ENCODE peak calls at places on chromosome 12, in nine cellular contexts. G, Q, M, V, K, L, Y, N and F are unnamed samples.

GRCh38 chr12:131949431-131950181 is at the start of gene EP400:
- DNase-seq in G (peak), Q (peak), M (peak), V (peak), K (peak), L (peak), Y (peak), N (peak), F (peak)

GRCh38 chr12:115000038-115000437 is 316.1 kb upstream of the TBX3 start:
- DNase-seq in G (no peak), Q (peak), M (peak), V (no peak), K (no peak), L (no peak), Y (no peak), N (no peak), F (no peak)

GRCh38 chr12:54413284-54414190 is 5.5 kb downstream of the ITGA5 start:
- DNase-seq in G (no peak), Q (peak), M (peak), V (peak), K (peak), L (peak), Y (peak), N (peak), F (peak)

GRCh38 chr12:98772818-98773217 is 127.7 kb downstream of the APAF1 start:
- DNase-seq in G (no peak), Q (no peak), M (no peak), V (no peak), K (no peak), L (no peak), Y (no peak), N (no peak), F (no peak)

GRCh38 chr12:130423136-130423535 is 85.4 kb downstream of the PIWIL1 start:
- DNase-seq in G (no peak), Q (no peak), M (no peak), V (no peak), K (no peak), L (no peak), Y (no peak), N (peak), F (no peak)

GRCh38 chr12:92408072-92408900 is 262.6 kb upstream of the BTG1 start:
- DNase-seq in G (no peak), Q (peak), M (peak), V (peak), K (no peak), L (peak), Y (peak), N (no peak), F (peak)

GRCh38 chr12:131797588-131797934 is 30.6 kb upstream of the MMP17 start:
- DNase-seq in G (no peak), Q (no peak), M (no peak), V (no peak), K (no peak), L (no peak), Y (no peak), N (no peak), F (no peak)

GRCh38 chr12:80262372-80263170 is 163.2 kb downstream of the OTOGL start:
- DNase-seq in G (no peak), Q (peak), M (peak), V (no peak), K (no peak), L (no peak), Y (no peak), N (no peak), F (no peak)

GRCh38 chr12:31215521-31216232 is 110.3 kb downstream of the SINHCAF start:
- DNase-seq in G (no peak), Q (no peak), M (no peak), V (no peak), K (peak), L (no peak), Y (no peak), N (no peak), F (no peak)

GRCh38 chr12:107092669-107093546 is 441 bp downstream of the CRY1 start:
- DNase-seq in G (no peak), Q (peak), M (no peak), V (peak), K (peak), L (peak), Y (peak), N (peak), F (peak)

GRCh38 chr12:80269953-80270552 is 170.7 kb downstream of the OTOGL start:
- DNase-seq in G (no peak), Q (peak), M (peak), V (no peak), K (no peak), L (no peak), Y (no peak), N (no peak), F (no peak)

GRCh38 chr12:120652671-120653435 is 12.4 kb downstream of the CABP1 start:
- DNase-seq in G (no peak), Q (no peak), M (peak), V (no peak), K (no peak), L (no peak), Y (no peak), N (no peak), F (no peak)

GRCh38 chr12:104687823-104688573 is 231.2 kb downstream of the CHST11 start:
- DNase-seq in G (no peak), Q (no peak), M (no peak), V (no peak), K (no peak), L (no peak), Y (peak), N (no peak), F (peak)

DNA sequence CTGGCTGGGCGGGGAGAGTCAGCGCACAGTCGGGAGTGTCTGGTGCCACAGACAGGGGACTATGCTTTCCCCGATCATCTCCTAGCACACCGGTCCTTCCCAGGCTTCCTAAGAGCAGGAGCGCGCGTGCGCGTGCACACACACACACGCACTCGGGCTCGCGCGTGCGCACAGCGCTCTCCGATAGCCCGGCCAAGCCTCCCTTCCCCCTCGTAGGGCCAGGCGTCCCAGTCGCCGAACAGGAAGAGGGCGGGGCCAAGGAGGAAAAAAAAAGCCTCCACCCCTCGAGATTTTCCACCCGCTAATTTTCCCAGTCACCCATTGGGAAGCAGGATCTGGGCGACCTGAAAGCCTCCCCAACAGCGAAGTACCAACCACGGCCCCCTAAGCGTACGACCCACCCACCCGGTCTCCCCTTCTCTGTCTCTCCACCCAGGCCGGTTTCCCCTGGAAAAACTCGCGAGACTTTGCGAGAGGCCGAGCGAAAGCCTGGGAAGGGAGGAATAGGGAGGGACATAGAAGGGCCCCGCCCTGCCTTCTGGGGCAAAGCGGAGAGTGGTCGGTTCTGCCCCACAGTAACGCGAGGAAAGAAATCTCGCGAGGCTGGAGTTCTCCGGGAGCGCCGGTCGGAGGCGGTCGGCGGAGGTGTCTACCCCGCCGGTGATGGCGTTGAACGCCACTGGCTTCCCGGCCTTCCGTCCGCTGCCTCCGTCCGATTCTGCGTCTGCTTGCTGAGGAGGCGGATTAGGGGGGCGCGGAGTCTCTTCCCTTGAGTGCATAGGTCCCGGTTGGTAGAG is at the start of the genes FGFR1OP2 and INTS13:
- DNase-seq in G (peak), Q (peak), M (peak), V (peak), K (peak), L (peak), Y (peak), N (peak), F (peak)
- TF ChIP-seq CTCF in G (no peak), Q (no peak), M (no peak), V (no peak), K (no peak), L (no peak), Y (no peak), N (no peak), F (no peak)

GRCh38 chr12:12397184-12397583 is 40.3 kb downstream of the BORCS5 start:
- DNase-seq in G (no peak), Q (no peak), M (no peak), V (no peak), K (no peak), L (no peak), Y (no peak), N (no peak), F (no peak)

GRCh38 chr12:12399161-12399560 is 42.3 kb downstream of the BORCS5 start:
- DNase-seq in G (no peak), Q (no peak), M (no peak), V (no peak), K (no peak), L (no peak), Y (no peak), N (no peak), F (no peak)

GRCh38 chr12:12399906-12400305 is 43.0 kb downstream of the BORCS5 start:
- DNase-seq in G (no peak), Q (no peak), M (no peak), V (no peak), K (no peak), L (no peak), Y (no peak), N (no peak), F (no peak)

GRCh38 chr12:12396727-12397126 is 39.8 kb downstream of the BORCS5 start:
- DNase-seq in G (no peak), Q (no peak), M (no peak), V (no peak), K (no peak), L (no peak), Y (no peak), N (no peak), F (no peak)

DNA sequence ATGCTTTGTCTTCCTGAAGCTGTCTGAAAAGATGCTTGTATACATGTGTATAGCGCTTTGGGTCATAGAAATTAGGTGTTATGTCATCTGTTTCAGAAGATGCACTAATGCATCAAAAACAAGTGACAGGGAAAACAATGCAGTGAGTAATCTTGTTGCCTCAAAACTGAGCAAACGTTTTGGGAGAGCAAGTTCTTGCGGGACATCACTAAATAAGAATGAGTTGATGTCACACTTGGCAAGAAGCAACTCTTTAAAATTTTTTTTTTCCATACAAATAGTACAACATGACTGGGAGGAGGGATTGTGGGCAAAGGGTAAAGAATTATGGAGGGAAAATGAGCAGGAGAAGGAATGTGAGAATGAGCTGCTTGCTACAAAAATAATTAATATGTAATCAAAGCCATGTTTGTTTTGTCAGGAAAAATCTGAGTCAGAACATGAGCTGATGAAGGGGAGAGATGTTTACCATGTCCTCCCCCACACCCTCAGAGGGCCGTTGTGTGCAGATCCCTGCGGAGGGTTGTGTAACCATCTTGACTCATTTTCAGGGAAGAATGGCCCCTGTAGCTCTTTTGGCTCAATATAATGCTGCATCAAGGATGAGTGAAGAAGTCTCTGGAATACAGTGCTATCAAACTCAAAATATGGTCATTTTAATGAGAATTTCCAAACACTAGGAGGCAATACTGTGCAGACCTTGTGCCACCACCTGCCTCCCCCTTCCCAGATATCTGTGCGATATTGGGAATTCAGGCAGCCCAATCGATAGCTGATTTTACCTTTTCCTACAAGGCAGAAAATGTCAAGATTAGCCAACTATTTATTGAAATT is 41.4 kb downstream of the BORCS5 start:
- DNase-seq in G (peak), Q (peak), M (peak), V (peak), K (peak), L (peak), Y (no peak), N (peak), F (no peak)
- TF ChIP-seq CTCF in G (peak), Q (peak), M (peak), V (no peak), K (no peak), L (no peak), Y (no peak), N (no peak), F (no peak)

DNA sequence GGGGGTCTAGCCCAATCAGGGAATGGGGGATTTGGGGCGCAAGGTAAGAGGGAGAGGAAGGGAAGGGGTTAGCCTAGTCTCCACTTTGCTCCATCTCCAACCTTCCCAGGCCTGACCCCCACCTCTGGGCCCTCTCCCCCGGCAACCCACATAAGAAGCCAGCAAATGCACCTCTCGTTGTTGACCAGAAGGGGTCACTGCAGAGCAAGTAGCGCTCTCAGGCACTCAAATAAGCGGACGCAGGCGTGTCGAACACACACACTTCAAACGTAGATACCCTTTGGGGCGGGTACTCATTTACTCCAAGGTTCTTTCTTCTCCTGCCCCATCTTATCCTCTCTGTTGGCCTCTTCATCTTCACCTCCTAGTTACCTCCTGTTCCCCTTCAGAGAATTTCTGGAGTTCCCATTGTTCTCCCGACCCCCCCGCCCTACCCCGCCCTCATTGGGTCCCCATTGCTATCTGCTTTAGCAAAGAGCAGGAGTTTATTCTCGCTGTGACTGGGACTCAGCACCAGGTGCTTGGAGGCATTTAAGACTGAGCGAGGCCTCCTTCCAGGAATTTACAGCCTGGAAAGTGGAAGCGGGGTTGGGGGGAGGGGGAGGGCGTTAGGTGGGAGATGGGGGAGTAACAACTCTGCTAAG is 1.5 kb upstream of the SRRM4 start:
- DNase-seq in G (no peak), Q (peak), M (no peak), V (no peak), K (peak), L (peak), Y (no peak), N (no peak), F (no peak)
- TF ChIP-seq CTCF in G (peak), Q (peak), M (peak), V (peak), K (peak), L (peak), Y (no peak), N (peak), F (no peak)

GRCh38 chr12:24268663-24269186 is 319.3 kb upstream of the SOX5 start:
- DNase-seq in G (no peak), Q (no peak), M (no peak), V (no peak), K (no peak), L (no peak), Y (no peak), N (no peak), F (no peak)
- TF ChIP-seq CTCF in G (no peak), Q (no peak), M (peak), V (no peak), K (peak), L (no peak), Y (no peak), N (no peak), F (no peak)

GRCh38 chr12:93763746-93764147 is 86.6 kb downstream of the CRADD start:
- DNase-seq in G (no peak), Q (no peak), M (no peak), V (no peak), K (no peak), L (no peak), Y (no peak), N (no peak), F (no peak)
- TF ChIP-seq CTCF in G (no peak), Q (no peak), M (peak), V (no peak), K (no peak), L (no peak), Y (no peak), N (no peak), F (no peak)

GRCh38 chr12:102508052-102508451 is 27.7 kb upstream of the IGF1 start:
- DNase-seq in G (no peak), Q (no peak), M (no peak), V (no peak), K (no peak), L (no peak), Y (no peak), N (no peak), F (no peak)
- TF ChIP-seq CTCF in G (no peak), Q (no peak), M (no peak), V (no peak), K (no peak), L (no peak), Y (no peak), N (no peak), F (no peak)

GRCh38 chr12:124520258-124520657 is 47.2 kb downstream of the NCOR2 start:
- DNase-seq in G (no peak), Q (no peak), M (no peak), V (peak), K (peak), L (peak), Y (no peak), N (peak), F (no peak)
- TF ChIP-seq CTCF in G (no peak), Q (no peak), M (no peak), V (no peak), K (no peak), L (no peak), Y (no peak), N (no peak), F (no peak)

DNA sequence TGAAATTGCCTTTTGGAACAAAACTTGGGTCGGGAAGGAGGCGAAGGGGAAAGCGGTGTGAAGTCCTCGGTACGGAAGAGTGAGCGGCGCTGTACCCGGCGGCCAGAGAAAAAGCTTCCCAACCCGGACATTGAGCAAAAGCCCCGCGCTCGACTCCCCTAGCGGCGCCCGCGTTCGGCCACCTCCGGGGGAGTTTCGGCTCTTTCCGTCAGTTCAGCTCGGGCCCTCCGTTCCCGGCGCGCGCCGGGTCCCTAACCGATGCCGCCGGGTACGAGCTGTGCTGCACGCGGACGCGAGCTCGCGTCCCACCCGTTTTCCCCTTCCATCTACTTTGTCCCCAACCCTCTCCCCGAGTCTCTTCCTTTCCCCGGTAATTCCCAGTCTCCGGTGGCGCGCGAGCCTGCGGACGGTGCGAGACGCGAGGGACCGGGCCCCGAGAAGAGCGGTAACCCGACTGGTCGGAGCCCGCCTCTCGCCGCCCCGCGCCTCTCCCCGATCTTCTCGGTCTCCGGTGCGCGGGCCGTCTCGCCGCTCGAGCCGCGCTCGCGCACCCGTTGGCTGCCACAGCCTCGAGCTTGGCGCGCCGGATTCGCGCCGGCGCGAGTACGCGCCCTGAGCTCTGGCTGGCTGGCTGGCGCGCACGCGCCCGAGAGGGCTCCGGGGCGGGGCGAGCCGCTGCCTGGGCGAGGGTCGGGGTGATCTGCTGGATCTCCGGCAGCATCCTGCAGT is 446 bp upstream of the SPATS2 start:
- DNase-seq in G (peak), Q (peak), M (peak), V (peak), K (peak), L (peak), Y (peak), N (peak), F (peak)
- TF ChIP-seq CTCF in G (peak), Q (peak), M (peak), V (peak), K (peak), L (peak), Y (no peak), N (peak), F (no peak)

GRCh38 chr12:125120566-125120965 is 55.3 kb downstream of the AACS start:
- DNase-seq in G (no peak), Q (no peak), M (no peak), V (no peak), K (no peak), L (no peak), Y (no peak), N (no peak), F (no peak)

GRCh38 chr12:125124320-125124966 is 59.2 kb downstream of the AACS start:
- DNase-seq in G (no peak), Q (no peak), M (no peak), V (peak), K (no peak), L (peak), Y (no peak), N (no peak), F (no peak)

GRCh38 chr12:125121095-125121494 is 55.9 kb downstream of the AACS start:
- DNase-seq in G (no peak), Q (no peak), M (no peak), V (peak), K (peak), L (peak), Y (no peak), N (no peak), F (no peak)

GRCh38 chr12:125125271-125125670 is 60.0 kb downstream of the AACS start:
- DNase-seq in G (no peak), Q (no peak), M (no peak), V (peak), K (no peak), L (no peak), Y (no peak), N (no peak), F (no peak)

DNA sequence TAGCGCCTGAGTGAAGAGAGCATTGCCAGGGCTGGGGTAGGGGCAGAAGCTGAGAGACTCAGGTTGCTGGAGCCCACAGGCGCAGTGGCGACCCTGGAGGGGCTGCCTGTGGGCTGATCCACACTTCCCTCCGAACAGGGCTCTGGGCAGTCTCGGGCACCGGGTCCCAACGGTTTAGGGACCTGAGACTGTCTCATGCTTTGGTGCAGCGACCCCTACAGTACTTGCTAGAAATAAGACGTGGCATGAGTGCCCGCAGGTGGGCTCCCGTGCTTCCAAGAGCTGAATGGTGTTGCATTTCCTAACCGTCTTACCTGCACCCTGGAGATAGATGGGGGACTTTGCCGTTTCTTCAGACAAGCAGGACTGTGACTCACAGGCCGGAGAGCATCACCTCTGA is 57.4 kb downstream of the AACS start:
- DNase-seq in G (no peak), Q (no peak), M (no peak), V (no peak), K (no peak), L (no peak), Y (no peak), N (no peak), F (no peak)
- TF ChIP-seq CTCF in G (no peak), Q (no peak), M (no peak), V (no peak), K (no peak), L (no peak), Y (no peak), N (no peak), F (no peak)

GRCh38 chr12:109714141-109714912 is 702 bp downstream of the FAM222A start:
- DNase-seq in G (no peak), Q (peak), M (no peak), V (peak), K (peak), L (peak), Y (peak), N (peak), F (peak)
- TF ChIP-seq CTCF in G (peak), Q (no peak), M (peak), V (no peak), K (peak), L (peak), Y (no peak), N (no peak), F (peak)